ENCODE peak calls at places on chromosomes 16 and 17, in eight cellular contexts. J is AG09319, Y is breast epithelium, G is lung, U is fibroblast of mammary gland, E is neural crest cell, I is neural progenitor cell, Q is left ventricle myocardium inferior. D is an unnamed sample.

GRCh38 chr16:61823326-61823725 is 212.9 kb downstream of the CDH8 start:
- DNase-seq in G (no peak), Q (no peak), U (no peak), E (no peak), Y (no peak), I (no peak), J (no peak), D (no peak)

GRCh38 chr16:71734511-71734910 is 10.0 kb upstream of the PHLPP2 start:
- DNase-seq in Q (no peak), U (no peak), I (peak), G (no peak), Y (no peak), J (no peak), E (no peak), D (no peak)

GRCh38 chr16:6104423-6104822 is 1006.8 kb upstream of the EEF2KMT start:
- DNase-seq in Q (no peak), Y (no peak), I (no peak), U (no peak), E (no peak), J (no peak), G (no peak), D (no peak)

GRCh38 chr17:77675816-77676799 is 282.4 kb upstream of the TNRC6C start:
- DNase-seq in I (peak), U (no peak), G (no peak), Q (no peak), Y (no peak), E (no peak), J (no peak), D (no peak)

GRCh38 chr17:7889166-7889584 is 586 bp downstream of the CHD3 start:
- DNase-seq in Y (peak), J (peak), Q (peak), U (peak), I (peak), E (peak), G (peak), D (peak)

GRCh38 chr17:48181653-48182052 is 74.1 kb downstream of the SNX11 start:
- DNase-seq in I (peak), G (no peak), E (no peak), Y (no peak), J (no peak), U (peak), Q (no peak), D (no peak)

GRCh38 chr17:29243792-29244191 is 2.9 kb upstream of the CRYBA1 start:
- DNase-seq in J (no peak), I (peak), G (no peak), E (no peak), Q (no peak), U (peak), Y (no peak), D (peak)

GRCh38 chr17:48100160-48100559 is 1.1 kb downstream of the CBX1 start:
- DNase-seq in J (no peak), U (peak), I (no peak), G (no peak), E (no peak), Q (no peak), Y (no peak), D (no peak)

GRCh38 chr16:68411086-68411485 is 37.2 kb downstream of the SMPD3 start:
- DNase-seq in U (no peak), Y (no peak), Q (no peak), G (no peak), J (no peak), E (no peak), I (no peak), D (no peak)

GRCh38 chr16:48194828-48195566 is 39.2 kb upstream of the ABCC12 start:
- DNase-seq in I (no peak), Q (no peak), G (no peak), J (no peak), U (peak), E (no peak), Y (no peak), D (no peak)

GRCh38 chr17:7403043-7403901 is 625 bp downstream of the TMEM256 start:
- DNase-seq in J (no peak), G (peak), U (no peak), E (peak), Y (no peak), Q (peak), I (peak), D (peak)

GRCh38 chr16:50308237-50308965 is 42.0 kb downstream of the ADCY7 start:
- DNase-seq in Q (no peak), Y (peak), U (no peak), I (no peak), J (no peak), G (no peak), E (no peak), D (no peak)

GRCh38 chr16:68885321-68885720 is 42.0 kb downstream of the TANGO6 start:
- DNase-seq in I (no peak), J (no peak), E (no peak), Q (no peak), Y (no peak), G (no peak), U (no peak), D (no peak)

GRCh38 chr17:15469260-15469659 is 1.8 kb upstream of the CDRT4 start:
- DNase-seq in Y (no peak), U (peak), E (no peak), G (no peak), J (no peak), I (no peak), Q (peak), D (no peak)

GRCh38 chr17:70613681-70614080 is 444.3 kb downstream of the KCNJ2 start:
- DNase-seq in G (no peak), Q (no peak), E (no peak), J (no peak), I (no peak), Y (no peak), U (no peak), D (no peak)

GRCh38 chr16:81521141-81521626 is 76.6 kb downstream of the CMIP start:
- DNase-seq in E (no peak), G (no peak), Q (no peak), J (no peak), U (no peak), I (no peak), Y (no peak), D (peak)

DNA sequence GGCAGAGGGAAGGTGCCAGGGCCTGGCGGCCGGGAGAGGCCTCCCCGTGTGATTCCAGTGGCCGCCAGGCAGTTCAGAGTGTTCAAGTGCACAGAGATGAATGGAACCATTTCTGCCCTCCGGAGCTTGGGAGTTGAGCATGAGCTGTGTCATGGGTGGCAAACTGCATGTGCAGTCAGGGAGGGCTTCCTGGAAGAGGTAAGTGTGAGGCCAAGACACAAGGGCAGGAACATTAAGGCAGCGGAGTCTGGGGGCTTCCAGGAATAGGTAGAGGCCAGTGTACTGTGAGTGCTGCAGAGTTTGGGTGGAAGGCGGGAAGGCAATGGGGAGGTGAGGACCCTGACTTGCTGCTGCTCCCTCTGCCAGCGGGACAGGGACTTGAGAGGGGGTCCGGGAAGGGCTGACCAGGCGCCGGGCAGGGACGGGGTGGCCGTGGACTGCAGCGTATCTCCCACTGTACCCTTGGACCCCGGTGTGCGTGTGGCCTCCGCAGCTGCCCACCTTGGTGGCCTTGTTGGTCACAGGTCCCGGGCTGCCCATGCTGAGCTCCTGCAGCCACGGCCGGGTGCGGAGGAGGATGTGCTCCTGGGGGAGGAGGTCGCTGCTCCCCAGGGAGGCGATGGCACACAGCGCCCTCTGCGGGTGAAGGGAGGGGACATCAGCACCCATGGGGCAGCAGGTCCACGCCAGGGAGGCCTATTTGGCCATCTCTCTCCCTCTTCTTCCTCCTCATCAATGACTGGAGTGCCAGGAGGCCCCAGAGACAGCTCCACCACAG is 7.5 kb upstream of the CEP131 start:
- DNase-seq in G (no peak), Y (no peak), I (no peak), E (no peak), J (no peak), U (no peak), Q (no peak), D (no peak)
- TF ChIP-seq CTCF in G (no peak), Y (no peak), I (peak), E (peak), J (peak), U (peak), Q (peak), D (no peak)

GRCh38 chr16:59854846-59855439 is 1120.8 kb upstream of the GOT2 start:
- DNase-seq in I (no peak), E (no peak), G (no peak), U (no peak), J (no peak), Y (no peak), Q (no peak), D (no peak)

GRCh38 chr16:59848314-59848713 is 1114.2 kb upstream of the GOT2 start:
- DNase-seq in U (no peak), Y (no peak), J (peak), I (no peak), G (no peak), E (no peak), Q (no peak), D (no peak)

DNA sequence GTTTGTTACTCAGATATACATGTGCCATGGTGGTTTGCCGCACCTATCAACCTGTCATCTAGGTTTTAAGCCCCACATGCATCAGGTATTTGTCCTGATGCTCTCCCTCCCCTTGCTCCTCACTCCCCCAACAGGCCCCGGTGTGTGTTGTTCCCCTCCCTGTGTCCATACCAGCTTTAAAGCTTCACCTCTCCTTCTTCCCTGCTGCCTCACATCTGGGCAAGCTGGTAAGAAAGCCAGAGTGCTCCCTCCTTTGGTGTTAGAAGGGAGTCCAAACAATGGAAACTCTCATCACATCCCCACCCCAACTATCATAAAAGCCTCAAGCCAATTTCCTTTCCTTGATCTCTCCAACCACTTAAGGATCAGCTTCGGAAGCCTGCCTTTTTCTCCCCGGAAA is 1115.6 kb upstream of the GOT2 start:
- DNase-seq in Q (no peak), I (peak), Y (no peak), U (no peak), J (no peak), G (no peak), E (no peak), D (no peak)
- TF ChIP-seq CTCF in Q (no peak), I (peak), Y (no peak), U (no peak), J (no peak), G (no peak), E (no peak), D (no peak)

GRCh38 chr17:74343526-74344284 is 17.7 kb downstream of the KIF19 start:
- DNase-seq in E (no peak), U (no peak), I (no peak), J (no peak), Y (no peak), Q (no peak), G (no peak), D (no peak)

GRCh38 chr17:74337834-74338500 is 11.9 kb downstream of the KIF19 start:
- DNase-seq in I (no peak), G (no peak), E (no peak), Y (no peak), Q (no peak), U (no peak), J (no peak), D (no peak)

GRCh38 chr17:74343121-74343520 is 17.1 kb downstream of the KIF19 start:
- DNase-seq in G (no peak), E (no peak), I (no peak), J (no peak), Y (no peak), U (no peak), Q (no peak), D (no peak)

GRCh38 chr17:74339537-74340195 is 13.6 kb downstream of the KIF19 start:
- DNase-seq in J (no peak), U (no peak), Y (no peak), Q (no peak), G (no peak), I (no peak), E (no peak), D (no peak)

DNA sequence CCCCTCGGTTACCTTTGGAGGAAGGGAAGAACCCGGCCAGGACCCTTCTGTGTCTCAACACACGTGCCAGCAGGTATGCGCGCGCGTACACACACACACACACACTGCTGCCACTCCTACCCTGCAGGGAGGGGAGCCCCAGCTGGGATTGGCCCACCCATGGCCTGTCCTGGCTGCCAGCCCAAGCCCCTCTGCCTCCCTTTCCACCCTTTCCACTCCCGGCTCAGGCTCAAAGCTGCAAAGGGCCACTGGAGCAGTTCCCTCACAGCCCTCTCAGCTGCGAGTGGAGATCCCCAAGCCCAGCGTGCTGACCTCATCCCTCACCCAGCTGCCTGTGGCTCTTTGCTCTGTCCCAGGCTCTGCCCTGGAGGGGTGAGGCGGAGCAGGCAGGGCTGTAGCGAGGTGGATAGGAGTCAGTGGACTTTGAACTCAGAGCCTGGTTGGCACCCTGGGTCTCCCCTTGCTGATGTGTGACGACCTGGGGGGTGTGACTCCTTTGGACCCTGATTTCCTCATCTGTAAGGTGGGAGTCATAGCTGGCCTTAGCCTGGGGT is 14.5 kb downstream of the KIF19 start:
- DNase-seq in J (no peak), U (no peak), I (no peak), G (no peak), Q (no peak), Y (no peak), E (no peak), D (no peak)
- TF ChIP-seq CTCF in J (no peak), U (no peak), I (no peak), G (no peak), Q (no peak), Y (no peak), E (no peak), D (no peak)

DNA sequence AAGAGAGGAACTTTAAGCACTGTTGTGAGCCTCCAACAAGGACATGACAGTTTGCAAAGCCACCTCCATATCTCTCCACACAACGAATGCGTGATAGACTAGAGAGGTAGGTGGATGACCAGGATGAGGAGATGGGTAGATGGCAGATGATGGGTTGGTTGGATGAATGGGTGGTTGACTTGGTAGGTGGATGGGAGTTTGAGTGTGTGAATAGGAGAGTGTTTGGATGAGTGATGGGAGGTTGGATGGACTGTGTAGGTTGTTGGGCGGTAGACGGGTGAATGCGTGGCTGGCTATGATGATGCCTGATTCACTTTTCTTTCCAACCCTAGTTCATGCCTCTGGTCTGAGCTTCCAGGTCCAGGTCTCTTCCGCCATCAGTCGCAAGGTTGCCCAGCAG is 4.1 kb downstream of the CDH16 start:
- DNase-seq in E (no peak), J (no peak), Q (no peak), G (no peak), I (no peak), U (no peak), Y (no peak), D (no peak)
- TF ChIP-seq CTCF in E (no peak), J (no peak), Q (no peak), G (no peak), I (no peak), U (no peak), Y (no peak), D (no peak)

GRCh38 chr17:1640329-1641064 is 5.0 kb downstream of the SCARF1 start:
- DNase-seq in I (no peak), J (no peak), E (no peak), U (no peak), Q (no peak), G (no peak), Y (no peak), D (no peak)

GRCh38 chr17:1643293-1643998 is 2.1 kb downstream of the SCARF1 start:
- DNase-seq in E (no peak), G (peak), Q (no peak), I (peak), J (no peak), U (no peak), Y (peak), D (peak)

GRCh38 chr17:1638624-1639300 is 6.8 kb downstream of the SCARF1 start:
- DNase-seq in Y (no peak), U (no peak), J (no peak), G (no peak), Q (no peak), E (no peak), I (no peak), D (no peak)

GRCh38 chr17:1639549-1639948 is 6.0 kb downstream of the SCARF1 start:
- DNase-seq in E (no peak), Q (no peak), Y (no peak), U (no peak), J (no peak), G (peak), I (peak), D (no peak)

DNA sequence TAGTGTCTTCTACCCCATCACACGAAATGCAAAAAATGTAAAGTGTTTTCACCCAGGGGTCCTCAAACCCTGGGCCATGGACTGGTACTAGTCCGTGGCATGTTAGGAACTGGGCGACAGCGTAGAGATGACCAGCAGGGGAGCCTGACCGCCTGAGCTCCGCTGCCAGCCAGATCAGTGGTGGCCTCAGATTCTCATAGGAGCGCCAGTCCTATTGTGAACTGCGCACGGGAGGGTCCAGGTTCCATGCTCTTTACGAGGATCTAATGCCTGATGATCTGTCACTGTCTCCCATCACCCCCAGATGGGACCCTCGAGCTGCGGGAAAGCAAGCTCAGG is 4.5 kb downstream of the SCARF1 start:
- DNase-seq in E (no peak), Y (no peak), Q (no peak), U (no peak), J (no peak), G (no peak), I (no peak), D (no peak)
- TF ChIP-seq CTCF in E (no peak), Y (no peak), Q (no peak), U (no peak), J (no peak), G (no peak), I (no peak), D (no peak)

D was measured in activated CD8-positive, alpha-beta T cell treated with anti-CD3 and anti-CD28 coated beads for 36 hours.